ENCODE peak calls at places on chromosome 11, in five cellular contexts. One of them, this sample, is unnamed.

GRCh38 chr11:63007920-63008319 is 7.7 kb downstream of the SLC22A8 start:
- DNase-seq in Peyer's patch: no peak
- DNase-seq in tibial nerve: no peak
- DNase-seq in WERI-Rb-1: peak; percentile 32
- DNase-seq in fibroblast of lung: no peak
- DNase-seq in this sample: no peak

GRCh38 chr11:43577566-43578264 is 102.8 kb upstream of the HSD17B12 start:
- DNase-seq in tibial nerve: no peak
- DNase-seq in WERI-Rb-1: no peak
- DNase-seq in fibroblast of lung: no peak
- DNase-seq in Peyer's patch: no peak
- DNase-seq in this sample: no peak

GRCh38 chr11:34245043-34245442 is 112.8 kb downstream of the ABTB2 start:
- DNase-seq in WERI-Rb-1: no peak
- DNase-seq in tibial nerve: no peak
- DNase-seq in fibroblast of lung: no peak
- DNase-seq in Peyer's patch: no peak
- DNase-seq in this sample: no peak

GRCh38 chr11:44445500-44446340 is 119.7 kb upstream of the CD82 start:
- DNase-seq in WERI-Rb-1: no peak
- DNase-seq in fibroblast of lung: no peak
- DNase-seq in tibial nerve: no peak
- DNase-seq in Peyer's patch: no peak
- DNase-seq in this sample: no peak

GRCh38 chr11:115504279-115505158 is at the start of gene CADM1:
- DNase-seq in tibial nerve: peak; percentile 73
- DNase-seq in WERI-Rb-1: peak; percentile 97
- DNase-seq in fibroblast of lung: peak; percentile 90
- DNase-seq in Peyer's patch: peak; percentile 94
- DNase-seq in this sample: peak; percentile 95

GRCh38 chr11:103215812-103216211 is 106.6 kb downstream of the DYNC2H1 start:
- DNase-seq in tibial nerve: no peak
- DNase-seq in WERI-Rb-1: no peak
- DNase-seq in fibroblast of lung: no peak
- DNase-seq in Peyer's patch: no peak
- DNase-seq in this sample: no peak

GRCh38 chr11:69321877-69322350 is 28.0 kb downstream of the MYEOV start:
- DNase-seq in WERI-Rb-1: no peak
- DNase-seq in tibial nerve: no peak
- DNase-seq in Peyer's patch: no peak
- DNase-seq in fibroblast of lung: peak; percentile 67
- DNase-seq in this sample: no peak

GRCh38 chr11:61609000-61609969 is 28.4 kb upstream of the SYT7 start:
- DNase-seq in Peyer's patch: peak; percentile 59
- DNase-seq in WERI-Rb-1: peak; percentile 79
- DNase-seq in fibroblast of lung: no peak
- DNase-seq in tibial nerve: no peak
- DNase-seq in this sample: peak; percentile 83

GRCh38 chr11:111358038-111359001 is 20.8 kb downstream of the POU2AF1 start:
- DNase-seq in Peyer's patch: no peak
- DNase-seq in tibial nerve: no peak
- DNase-seq in fibroblast of lung: no peak
- DNase-seq in WERI-Rb-1: no peak
- DNase-seq in this sample: no peak

GRCh38 chr11:69949327-69949726 is 128.8 kb upstream of the ANO1 start:
- DNase-seq in WERI-Rb-1: no peak
- DNase-seq in Peyer's patch: peak; percentile 64
- DNase-seq in tibial nerve: no peak
- DNase-seq in fibroblast of lung: peak; percentile 56
- DNase-seq in this sample: no peak

GRCh38 chr11:79018371-79018849 is 422.4 kb downstream of the TENM4 start:
- DNase-seq in tibial nerve: no peak
- DNase-seq in Peyer's patch: no peak
- DNase-seq in WERI-Rb-1: peak; percentile 85
- DNase-seq in fibroblast of lung: peak; percentile 79
- DNase-seq in this sample: no peak

GRCh38 chr11:2862395-2862949 is 23.1 kb downstream of the CDKN1C start:
- DNase-seq in fibroblast of lung: no peak
- DNase-seq in Peyer's patch: no peak
- DNase-seq in tibial nerve: no peak
- DNase-seq in WERI-Rb-1: no peak
- DNase-seq in this sample: no peak

GRCh38 chr11:94845622-94846021 is 77.5 kb downstream of the AMOTL1 start:
- DNase-seq in tibial nerve: no peak
- DNase-seq in Peyer's patch: no peak
- DNase-seq in fibroblast of lung: peak; percentile 84
- DNase-seq in WERI-Rb-1: no peak
- DNase-seq in this sample: no peak

GRCh38 chr11:28596816-28597215 is 488.6 kb downstream of the METTL15 start:
- DNase-seq in Peyer's patch: no peak
- DNase-seq in tibial nerve: no peak
- DNase-seq in fibroblast of lung: no peak
- DNase-seq in WERI-Rb-1: no peak
- DNase-seq in this sample: no peak

GRCh38 chr11:114076974-114077373 is 17.5 kb downstream of the ZBTB16 start:
- DNase-seq in fibroblast of lung: no peak
- DNase-seq in Peyer's patch: no peak
- DNase-seq in tibial nerve: no peak
- DNase-seq in WERI-Rb-1: no peak
- DNase-seq in this sample: no peak

GRCh38 chr11:133896028-133896427 is 50.7 kb upstream of the SPATA19 start:
- DNase-seq in Peyer's patch: no peak
- DNase-seq in fibroblast of lung: no peak
- DNase-seq in tibial nerve: no peak
- DNase-seq in WERI-Rb-1: no peak
- DNase-seq in this sample: no peak

GRCh38 chr11:64703048-64703447 is 19.9 kb downstream of the NRXN2 start:
- DNase-seq in Peyer's patch: no peak
- DNase-seq in WERI-Rb-1: no peak
- DNase-seq in tibial nerve: no peak
- DNase-seq in fibroblast of lung: no peak
- DNase-seq in this sample: no peak

GRCh38 chr11:130480721-130481140 is 32.3 kb downstream of the ADAMTS15 start:
- DNase-seq in WERI-Rb-1: no peak
- DNase-seq in fibroblast of lung: no peak
- DNase-seq in Peyer's patch: no peak
- DNase-seq in tibial nerve: no peak
- DNase-seq in this sample: no peak

GRCh38 chr11:118911880-118912741 is 13.6 kb downstream of the BCL9L start:
- DNase-seq in tibial nerve: peak; percentile 74
- DNase-seq in WERI-Rb-1: peak; percentile 65
- DNase-seq in fibroblast of lung: peak; percentile 86
- DNase-seq in Peyer's patch: peak; percentile 88
- DNase-seq in this sample: peak; percentile 90

GRCh38 chr11:63478896-63479295 is 12.1 kb downstream of the PLAAT5 start:
- DNase-seq in Peyer's patch: peak; percentile 78
- DNase-seq in fibroblast of lung: peak; percentile 86
- DNase-seq in WERI-Rb-1: peak; percentile 54
- DNase-seq in tibial nerve: peak; percentile 52
- DNase-seq in this sample: peak; percentile 61

GRCh38 chr11:9577551-9577950 is 4.1 kb downstream of the WEE1 start:
- DNase-seq in tibial nerve: no peak
- DNase-seq in Peyer's patch: no peak
- DNase-seq in WERI-Rb-1: no peak
- DNase-seq in fibroblast of lung: peak; percentile 54
- DNase-seq in this sample: no peak

GRCh38 chr11:48019230-48019584 is 38.8 kb downstream of the PTPRJ start:
- DNase-seq in WERI-Rb-1: peak; percentile 47
- DNase-seq in tibial nerve: no peak
- DNase-seq in fibroblast of lung: no peak
- DNase-seq in Peyer's patch: no peak
- DNase-seq in this sample: no peak

GRCh38 chr11:102062106-102062505 is 14.9 kb downstream of the CFAP300 start:
- DNase-seq in Peyer's patch: no peak
- DNase-seq in tibial nerve: no peak
- DNase-seq in WERI-Rb-1: no peak
- DNase-seq in fibroblast of lung: no peak
- DNase-seq in this sample: no peak

GRCh38 chr11:13862845-13863392 is 99.6 kb upstream of the SPON1 start:
- DNase-seq in Peyer's patch: no peak
- DNase-seq in tibial nerve: no peak
- DNase-seq in fibroblast of lung: peak; percentile 4
- DNase-seq in WERI-Rb-1: no peak
- DNase-seq in this sample: no peak

GRCh38 chr11:61657566-61657965 is 22.6 kb upstream of the DAGLA start:
- DNase-seq in fibroblast of lung: no peak
- DNase-seq in WERI-Rb-1: no peak
- DNase-seq in Peyer's patch: no peak
- DNase-seq in tibial nerve: no peak
- DNase-seq in this sample: peak; percentile 47

GRCh38 chr11:103619480-103619879 is 417.0 kb upstream of the DDI1 start:
- DNase-seq in tibial nerve: no peak
- DNase-seq in fibroblast of lung: no peak
- DNase-seq in WERI-Rb-1: peak; percentile 18
- DNase-seq in Peyer's patch: no peak
- DNase-seq in this sample: no peak

GRCh38 chr11:14593671-14594070 is 49.9 kb upstream of the PDE3B start:
- DNase-seq in fibroblast of lung: no peak
- DNase-seq in Peyer's patch: no peak
- DNase-seq in WERI-Rb-1: no peak
- DNase-seq in tibial nerve: no peak
- DNase-seq in this sample: no peak

GRCh38 chr11:37115963-37116362 is 517.9 kb upstream of the RAG2 start:
- DNase-seq in tibial nerve: no peak
- DNase-seq in WERI-Rb-1: no peak
- DNase-seq in Peyer's patch: no peak
- DNase-seq in fibroblast of lung: no peak
- DNase-seq in this sample: no peak

GRCh38 chr11:78318733-78319132 is 98.9 kb downstream of the GAB2 start:
- DNase-seq in WERI-Rb-1: no peak
- DNase-seq in tibial nerve: no peak
- DNase-seq in fibroblast of lung: no peak
- DNase-seq in Peyer's patch: no peak
- DNase-seq in this sample: no peak

GRCh38 chr11:44749160-44749559 is 22.4 kb downstream of the TSPAN18 start:
- DNase-seq in WERI-Rb-1: no peak
- DNase-seq in Peyer's patch: no peak
- DNase-seq in tibial nerve: no peak
- DNase-seq in fibroblast of lung: no peak
- DNase-seq in this sample: no peak

GRCh38 chr11:74771139-74771538 is 22.5 kb downstream of the RNF169 start:
- DNase-seq in tibial nerve: no peak
- DNase-seq in Peyer's patch: no peak
- DNase-seq in fibroblast of lung: no peak
- DNase-seq in WERI-Rb-1: no peak
- DNase-seq in this sample: no peak

GRCh38 chr11:65616575-65617001 is 1.0 kb downstream of the PCNX3 start:
- DNase-seq in WERI-Rb-1: no peak
- DNase-seq in tibial nerve: no peak
- DNase-seq in fibroblast of lung: no peak
- DNase-seq in Peyer's patch: no peak
- DNase-seq in this sample: no peak

GRCh38 chr11:70233511-70233919 is 30.4 kb downstream of the FADD start:
- DNase-seq in fibroblast of lung: peak; percentile 23
- DNase-seq in WERI-Rb-1: no peak
- DNase-seq in Peyer's patch: peak; percentile 78
- DNase-seq in tibial nerve: no peak
- DNase-seq in this sample: no peak

GRCh38 chr11:69495441-69496201 is 14.2 kb downstream of the LINC01488 start:
- DNase-seq in Peyer's patch: no peak
- DNase-seq in fibroblast of lung: no peak
- DNase-seq in tibial nerve: no peak
- DNase-seq in WERI-Rb-1: no peak
- DNase-seq in this sample: peak; percentile 7

GRCh38 chr11:40338739-40339138 is 1120.7 kb downstream of the LRRC4C start:
- DNase-seq in tibial nerve: no peak
- DNase-seq in fibroblast of lung: peak; percentile 52
- DNase-seq in Peyer's patch: no peak
- DNase-seq in WERI-Rb-1: no peak
- DNase-seq in this sample: no peak

GRCh38 chr11:120217526-120217925 is 6.7 kb downstream of the OAF start:
- DNase-seq in tibial nerve: no peak
- DNase-seq in Peyer's patch: no peak
- DNase-seq in WERI-Rb-1: no peak
- DNase-seq in fibroblast of lung: no peak
- DNase-seq in this sample: no peak

GRCh38 chr11:3091846-3092602 is 34.8 kb upstream of the CARS1 start:
- DNase-seq in WERI-Rb-1: peak; percentile 85
- DNase-seq in Peyer's patch: peak; percentile 90
- DNase-seq in fibroblast of lung: peak; percentile 49
- DNase-seq in tibial nerve: peak; percentile 61
- DNase-seq in this sample: peak; percentile 86

GRCh38 chr11:67118059-67118766 is 850 bp upstream of the KDM2A start:
- DNase-seq in fibroblast of lung: no peak
- DNase-seq in tibial nerve: no peak
- DNase-seq in Peyer's patch: peak; percentile 71
- DNase-seq in WERI-Rb-1: peak; percentile 60
- DNase-seq in this sample: peak; percentile 57

GRCh38 chr11:67120456-67120855 is 1.4 kb downstream of the KDM2A start:
- DNase-seq in fibroblast of lung: no peak
- DNase-seq in Peyer's patch: peak; percentile 17
- DNase-seq in tibial nerve: no peak
- DNase-seq in WERI-Rb-1: no peak
- DNase-seq in this sample: no peak

GRCh38 chr11:67117667-67118058 is 1.4 kb upstream of the KDM2A start:
- DNase-seq in Peyer's patch: peak; percentile 57
- DNase-seq in WERI-Rb-1: peak; percentile 43
- DNase-seq in tibial nerve: no peak
- DNase-seq in fibroblast of lung: no peak
- DNase-seq in this sample: peak; percentile 63

GRCh38 chr11:67119577-67120391 is 721 bp downstream of the KDM2A start:
- DNase-seq in fibroblast of lung: no peak
- DNase-seq in Peyer's patch: peak; percentile 59
- DNase-seq in WERI-Rb-1: no peak
- DNase-seq in tibial nerve: peak; percentile 36
- DNase-seq in this sample: peak; percentile 55

GRCh38 chr11:67118801-67119576 is at the start of gene KDM2A:
- DNase-seq in Peyer's patch: peak; percentile 100
- DNase-seq in WERI-Rb-1: peak; percentile 99
- DNase-seq in fibroblast of lung: peak; percentile 99
- DNase-seq in tibial nerve: peak; percentile 96
- DNase-seq in this sample: peak; percentile 99
- TF ChIP-seq CTCF in Peyer's patch: no peak
- TF ChIP-seq CTCF in WERI-Rb-1: peak; percentile 17
- TF ChIP-seq CTCF in fibroblast of lung: no peak
- TF ChIP-seq CTCF in tibial nerve: no peak
- TF ChIP-seq CTCF in this sample: peak; percentile 54

GRCh38 chr11:1507381-1508140 is 21.0 kb upstream of the MOB2 start:
- DNase-seq in fibroblast of lung: no peak
- DNase-seq in WERI-Rb-1: no peak
- DNase-seq in Peyer's patch: no peak
- DNase-seq in tibial nerve: no peak
- DNase-seq in this sample: no peak
- H3K4me3 ChIP-seq in fibroblast of lung: no peak overlapping the region
- H3K4me3 ChIP-seq in WERI-Rb-1: no peak overlapping the region
- H3K4me3 ChIP-seq in Peyer's patch: no peak overlapping the region
- H3K4me3 ChIP-seq in tibial nerve: no peak overlapping the region
- H3K4me3 ChIP-seq in this sample: no peak overlapping the region

GRCh38 chr11:57266157-57266556 is 29.1 kb upstream of the APLNR start:
- DNase-seq in Peyer's patch: no peak
- DNase-seq in WERI-Rb-1: no peak
- DNase-seq in fibroblast of lung: no peak
- DNase-seq in tibial nerve: no peak
- DNase-seq in this sample: no peak
- H3K9me3 ChIP-seq in Peyer's patch: no peaks in the 10 kb centered on the region
- H3K9me3 ChIP-seq in WERI-Rb-1: peaks cover 7% of the 10 kb centered on the region
- H3K9me3 ChIP-seq in fibroblast of lung: no peaks in the 10 kb centered on the region
- H3K9me3 ChIP-seq in tibial nerve: no peaks in the 10 kb centered on the region
- H3K9me3 ChIP-seq in this sample: peaks cover 11% of the 10 kb centered on the region

GRCh38 chr11:73361953-73362776 is 14.0 kb upstream of the RELT start:
- DNase-seq in tibial nerve: no peak
- DNase-seq in fibroblast of lung: no peak
- DNase-seq in Peyer's patch: no peak
- DNase-seq in WERI-Rb-1: no peak
- DNase-seq in this sample: no peak
- TF ChIP-seq CTCF in tibial nerve: no peak
- TF ChIP-seq CTCF in fibroblast of lung: no peak
- TF ChIP-seq CTCF in Peyer's patch: no peak
- TF ChIP-seq CTCF in WERI-Rb-1: no peak
- TF ChIP-seq CTCF in this sample: no peak